ENCODE peak calls at places on chromosomes 4 and X, in four cellular contexts. Z, S, H and F are unnamed samples.

GRCh38 chr4:64774626-64775025 is 365.4 kb upstream of the TECRL start:
- DNase-seq in Z (no peak), S (no peak), H (no peak), F (no peak)

GRCh38 chrX:149498767-149499166 is 6.3 kb downstream of the IDS start:
- DNase-seq in Z (no peak), S (no peak), H (no peak), F (no peak)

GRCh38 chrX:10833299-10834169 is 213.1 kb upstream of the MID1 start:
- DNase-seq in Z (no peak), S (peak; percentile 36), H (no peak), F (no peak)

GRCh38 chr4:89152972-89153371 is 41.6 kb downstream of the TIGD2 start:
- DNase-seq in Z (no peak), S (no peak), H (no peak), F (no peak)

GRCh38 chr4:127732623-127733199 is 2.5 kb downstream of the SLC25A31 start:
- DNase-seq in Z (no peak), S (no peak), H (peak; percentile 13), F (peak; percentile 12)

GRCh38 chr4:138050601-138051000 is 191.5 kb downstream of the SLC7A11 start:
- DNase-seq in Z (no peak), S (no peak), H (no peak), F (no peak)

GRCh38 chr4:7793186-7793585 is 146.5 kb downstream of the AFAP1 start:
- DNase-seq in Z (no peak), S (no peak), H (no peak), F (no peak)

GRCh38 chr4:16158504-16158852 is 67.8 kb downstream of the TAPT1 start:
- DNase-seq in Z (no peak), S (no peak), H (no peak), F (no peak)

GRCh38 chr4:92012899-92013867 is 290.6 kb upstream of the GRID2 start:
- DNase-seq in Z (no peak), S (peak; percentile 84), H (no peak), F (no peak)

GRCh38 chr4:152197211-152197610 is 338.7 kb downstream of the FBXW7 start:
- DNase-seq in Z (peak; percentile 40), S (no peak), H (no peak), F (no peak)